ENCODE peak calls at places on chromosome 7, in four cellular contexts. I, E, Y and U are unnamed samples.

GRCh38 chr7:51310131-51310583 is 6.5 kb downstream of the COBL start:
- DNase-seq in E (no peak), I (no peak), Y (no peak), U (no peak)

GRCh38 chr7:44057181-44057848 is 8.1 kb downstream of the PGAM2 start:
- DNase-seq in E (no peak), I (no peak), Y (no peak), U (no peak)

GRCh38 chr7:132966731-132967130 is 115.2 kb downstream of the CHCHD3 start:
- DNase-seq in I (no peak), E (no peak), Y (no peak), U (no peak)

GRCh38 chr7:5282464-5283316 is at the start of gene SLC29A4:
- DNase-seq in Y (peak; percentile 51), E (no peak), I (no peak), U (no peak)

GRCh38 chr7:139767561-139767982 is 10.2 kb downstream of the HIPK2 start:
- DNase-seq in E (no peak), I (no peak), Y (no peak), U (no peak)

GRCh38 chr7:139494835-139495568 is 11.5 kb upstream of the KLRG2 start:
- DNase-seq in I (no peak), Y (no peak), E (no peak), U (no peak)

GRCh38 chr7:19177269-19177668 is 32.0 kb upstream of the FERD3L start:
- DNase-seq in Y (peak; percentile 38), I (no peak), E (no peak), U (no peak)

GRCh38 chr7:92768501-92769360 is 67.6 kb downstream of the CDK6 start:
- DNase-seq in E (no peak), Y (no peak), I (no peak), U (no peak)

GRCh38 chr7:130926021-130926691 is 192.1 kb upstream of the KLF14 start:
- DNase-seq in Y (no peak), E (no peak), I (no peak), U (no peak)

GRCh38 chr7:73786588-73786987 is 16.5 kb upstream of the CLDN3 start:
- DNase-seq in E (no peak), I (no peak), Y (no peak), U (no peak)

GRCh38 chr7:77184990-77185389 is 14.6 kb downstream of the FGL2 start:
- DNase-seq in E (no peak), Y (no peak), I (no peak), U (no peak)

GRCh38 chr7:4713183-4713784 is 31.2 kb downstream of the FOXK1 start:
- DNase-seq in Y (no peak), E (no peak), I (no peak), U (no peak)

GRCh38 chr7:134324107-134324506 is 7.4 kb upstream of the SLC35B4 start:
- DNase-seq in I (no peak), E (no peak), Y (no peak), U (no peak)

GRCh38 chr7:137475966-137476365 is 132.4 kb upstream of the PTN start:
- DNase-seq in E (no peak), I (no peak), Y (no peak), U (no peak)

GRCh38 chr7:41809487-41810257 is 106.8 kb upstream of the INHBA start:
- DNase-seq in E (no peak), I (no peak), Y (no peak), U (no peak)

GRCh38 chr7:98329974-98330373 is 48.5 kb downstream of the BRI3 start:
- DNase-seq in I (no peak), Y (no peak), E (no peak), U (no peak)

GRCh38 chr7:48643420-48644013 is 280.8 kb upstream of the CDC14C start:
- DNase-seq in I (no peak), Y (no peak), E (no peak), U (no peak)

GRCh38 chr7:104931181-104931781 is 82.7 kb upstream of the KMT2E start:
- DNase-seq in E (no peak), Y (no peak), I (no peak), U (no peak)

GRCh38 chr7:79911420-79911819 is 223.2 kb upstream of the GNAI1 start:
- DNase-seq in I (no peak), E (no peak), Y (no peak), U (no peak)

GRCh38 chr7:79912213-79912633 is 222.4 kb upstream of the GNAI1 start:
- DNase-seq in Y (no peak), E (no peak), I (no peak), U (no peak)

GRCh38 chr7:79909124-79909641 is 225.4 kb upstream of the GNAI1 start:
- DNase-seq in I (no peak), Y (no peak), E (no peak), U (no peak)
- TF ChIP-seq CTCF in I (no peak), Y (no peak), E (no peak), U (no peak)

DNA sequence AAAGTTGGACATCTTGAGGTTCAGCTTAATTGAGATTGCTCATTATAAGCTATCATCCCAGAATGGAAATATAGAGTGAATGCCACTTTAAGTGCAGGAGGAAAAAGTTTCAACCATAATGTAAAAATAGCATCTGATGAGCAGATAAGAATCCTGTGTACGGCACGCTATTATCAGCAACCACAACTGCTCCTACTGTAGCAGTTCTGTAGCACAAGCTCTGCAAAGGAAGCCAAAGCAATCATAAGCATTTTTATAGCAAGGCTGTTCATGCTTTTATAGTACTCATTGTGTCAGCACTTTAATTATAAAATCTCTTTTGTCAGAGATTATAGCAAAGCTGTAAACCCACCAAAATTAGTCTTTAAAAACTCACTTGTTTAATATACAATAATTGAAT is 991.7 kb upstream of the PHF14 start:
- DNase-seq in Y (no peak), E (no peak), I (no peak), U (no peak)
- TF ChIP-seq CTCF in Y (no peak), E (no peak), I (no peak), U (no peak)

GRCh38 chr7:115340828-115341227 is 418.9 kb downstream of the MDFIC start:
- DNase-seq in I (peak; percentile 60), E (no peak), Y (no peak), U (no peak)
- TF ChIP-seq CTCF in I (no peak), E (no peak), Y (peak; percentile 53), U (peak; percentile 70)

GRCh38 chr7:155591055-155591750 is 44.8 kb upstream of the CNPY1 start:
- DNase-seq in Y (no peak), E (no peak), I (peak; percentile 19), U (no peak)
- TF ChIP-seq CTCF in Y (no peak), E (no peak), I (no peak), U (no peak)

DNA sequence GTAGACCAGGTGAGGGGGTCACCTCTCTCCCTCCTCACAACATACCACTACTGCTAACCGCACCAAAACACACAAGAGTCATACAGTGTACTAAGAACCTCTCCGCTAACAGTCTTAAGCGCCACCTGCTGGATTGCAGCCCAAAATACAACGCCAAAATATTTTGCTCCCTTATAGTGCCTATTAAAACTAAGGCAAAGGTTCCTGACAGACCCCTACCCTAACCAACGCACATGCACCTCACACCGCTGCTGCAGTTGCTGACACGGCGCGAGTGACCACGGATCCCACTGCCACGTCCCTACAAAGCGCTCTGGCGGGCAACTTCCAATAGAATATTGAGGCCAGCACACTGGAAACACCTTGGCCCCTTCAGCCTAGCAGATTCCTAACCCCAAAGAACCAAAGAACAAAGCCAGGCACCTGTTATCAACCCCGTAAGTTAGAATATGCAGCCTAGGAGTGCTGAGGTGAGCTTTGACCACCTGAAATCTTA is 563.6 kb upstream of the SEMA3D start:
- DNase-seq in I (peak; percentile 24), E (no peak), Y (no peak), U (peak; percentile 67)
- TF ChIP-seq CTCF in I (peak; percentile 87), E (peak; percentile 23), Y (no peak), U (peak; percentile 82)

DNA sequence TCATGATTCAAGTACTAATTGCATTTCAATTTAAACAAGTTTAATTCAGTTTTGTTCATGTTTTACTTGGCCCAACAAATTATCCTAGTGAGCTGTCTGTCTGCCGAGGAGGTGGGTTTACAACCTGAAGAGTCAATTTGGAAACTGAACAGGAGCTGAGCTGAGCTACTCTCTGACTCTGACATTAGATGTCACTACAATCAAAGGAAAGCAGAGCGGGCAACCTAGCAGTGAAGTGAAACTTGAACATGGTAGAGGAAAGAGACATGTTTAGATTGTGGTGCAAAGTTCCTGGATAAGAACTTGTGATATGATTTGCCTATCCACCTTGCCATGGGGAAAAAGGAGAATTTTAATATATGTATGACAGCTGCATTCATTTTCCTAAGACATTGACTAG is 9.6 kb upstream of the AGR3 start:
- DNase-seq in I (peak; percentile 43), E (no peak), Y (no peak), U (peak; percentile 37)
- TF ChIP-seq CTCF in I (peak; percentile 70), E (peak; percentile 38), Y (no peak), U (no peak)

GRCh38 chr7:538764-539685 is 19.4 kb upstream of the PDGFA start:
- DNase-seq in Y (no peak), I (peak; percentile 77), E (no peak), U (no peak)

GRCh38 chr7:536231-536630 is 16.6 kb upstream of the PDGFA start:
- DNase-seq in E (no peak), I (no peak), Y (no peak), U (no peak)

GRCh38 chr7:539731-540411 is 20.2 kb upstream of the PDGFA start:
- DNase-seq in Y (peak; percentile 72), E (no peak), I (peak; percentile 99), U (no peak)

GRCh38 chr7:540579-540978 is 20.9 kb upstream of the PDGFA start:
- DNase-seq in I (no peak), E (no peak), Y (no peak), U (no peak)

GRCh38 chr7:537911-538634 is 18.4 kb upstream of the PDGFA start:
- DNase-seq in I (peak; percentile 98), Y (no peak), E (no peak), U (no peak)
- TF ChIP-seq CTCF in I (no peak), Y (no peak), E (no peak), U (no peak)

DNA sequence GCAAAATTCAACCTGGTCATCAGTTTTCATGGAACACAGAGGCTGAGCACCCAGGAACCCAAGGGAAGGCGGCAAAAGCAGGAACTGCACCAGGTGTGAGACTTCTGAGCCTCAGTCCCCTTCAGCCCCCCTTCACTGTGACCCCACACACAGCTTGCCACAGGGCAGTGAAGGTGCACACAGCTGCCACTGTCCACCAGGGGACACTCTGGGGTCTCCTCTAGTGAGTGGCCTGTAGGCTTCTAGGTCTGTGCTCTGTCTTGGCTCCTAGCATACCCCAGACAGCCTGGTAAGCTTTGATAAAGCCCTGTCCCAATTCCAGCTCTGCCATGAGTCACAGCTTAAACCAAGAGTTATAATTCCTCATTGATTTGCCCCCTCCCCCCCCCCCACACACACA is 12.1 kb downstream of the KCNH2 start:
- DNase-seq in I (no peak), E (no peak), Y (no peak), U (peak; percentile 57)
- TF ChIP-seq CTCF in I (no peak), E (no peak), Y (no peak), U (no peak)

DNA sequence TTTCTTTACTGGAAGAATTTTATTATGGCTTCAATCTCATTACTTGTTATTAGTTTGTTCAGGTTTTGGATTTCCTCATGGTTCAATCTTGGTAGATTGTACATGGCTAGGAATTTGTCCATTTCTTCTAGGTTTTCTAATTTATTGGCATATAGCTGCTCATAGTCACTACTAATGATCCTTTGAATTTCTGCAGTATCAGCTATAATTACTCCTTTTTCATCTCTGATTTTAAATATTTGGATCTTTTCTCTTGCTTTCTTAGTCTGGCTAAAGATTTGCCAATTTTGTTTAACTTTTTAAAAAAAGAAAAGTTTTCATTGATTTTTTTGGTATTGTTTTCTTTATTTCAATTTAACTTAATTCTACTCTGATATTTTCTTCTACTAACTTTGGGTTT is 59.2 kb downstream of the SLC13A1 start:
- DNase-seq in E (no peak), I (no peak), Y (no peak), U (no peak)
- TF ChIP-seq CTCF in E (no peak), I (no peak), Y (no peak), U (no peak)

GRCh38 chr7:40763319-40764287 is 628.8 kb downstream of the SUGCT start:
- DNase-seq in E (no peak), Y (no peak), I (no peak), U (no peak)
- TF ChIP-seq CTCF in E (no peak), Y (no peak), I (no peak), U (no peak)